ENCODE peak calls at places on chromosomes 5 and 9, in eight cellular contexts. O is RCC 7860; J is islet precursor cell; U is CD4-positive, alpha-beta T cell; H is activated T-helper 1 cell treated with anti-CD3 and anti-CD28 coated beads, Interleukin-12 subunit alpha, Interleukin-12 subunit beta, Interleukin-2, Interleukin-4 antibody, amounts not matched to agents 30 ng/mL and 10 ng/mL and 1 ng/mL, durations not matched to agents 14 hours and 24 hours and 36 hours; Q is colonic mucosa; W is HCT116; R is hypothalamus. V is an unnamed sample.

GRCh38 chr5:134079748-134080581 is 34.5 kb upstream of the TCF7 start:
- DNase-seq in O (no peak), J (no peak), U (peak; percentile 65), H (peak; percentile 49), Q (no peak), W (no peak), R (no peak), V (no peak)

GRCh38 chr5:83856898-83857297 is 136.2 kb upstream of the HAPLN1 start:
- DNase-seq in O (no peak), J (no peak), U (no peak), H (no peak), Q (peak; percentile 18), W (no peak), R (no peak), V (no peak)

GRCh38 chr5:160466889-160467554 is 45.4 kb downstream of the PTTG1 start:
- DNase-seq in O (peak; percentile 25), J (no peak), U (no peak), H (no peak), Q (no peak), W (no peak), R (no peak), V (no peak)

GRCh38 chr5:127941646-127942045 is 141.9 kb upstream of the SLC12A2 start:
- DNase-seq in O (no peak), J (no peak), U (no peak), H (no peak), Q (peak; percentile 68), W (no peak), R (peak; percentile 4), V (peak; percentile 23)

GRCh38 chr5:138752951-138753793 is at the start of gene CTNNA1:
- DNase-seq in O (peak; percentile 62), J (peak; percentile 94), U (peak; percentile 11), H (peak; percentile 48), Q (peak; percentile 87), W (peak; percentile 71), R (peak; percentile 68), V (peak; percentile 55)

GRCh38 chr5:21642321-21642720 is 1210.8 kb downstream of the CDH12 start:
- DNase-seq in O (no peak), J (no peak), U (no peak), H (no peak), Q (no peak), W (no peak), R (no peak), V (no peak)

GRCh38 chr5:78537821-78538220 is 110.8 kb downstream of the LHFPL2 start:
- DNase-seq in O (no peak), J (no peak), U (no peak), H (no peak), Q (no peak), W (no peak), R (no peak), V (no peak)

GRCh38 chr9:12955510-12956163 is 180.8 kb downstream of the LURAP1L start:
- DNase-seq in O (no peak), J (peak; percentile 94), U (no peak), H (no peak), Q (no peak), W (no peak), R (no peak), V (no peak)

GRCh38 chr5:141040093-141040762 is 10.9 kb upstream of the PCDHB1 start:
- DNase-seq in O (no peak), J (peak; percentile 84), U (no peak), H (no peak), Q (no peak), W (peak; percentile 69), R (peak; percentile 27), V (peak; percentile 33)

GRCh38 chr9:131585375-131585774 is 40.1 kb downstream of the PRRT1B start:
- DNase-seq in O (peak; percentile 12), J (no peak), U (no peak), H (peak; percentile 62), Q (no peak), W (no peak), R (peak; percentile 23), V (no peak)

GRCh38 chr5:51034501-51034900 is 348.7 kb upstream of the ISL1 start:
- DNase-seq in O (no peak), J (no peak), U (no peak), H (no peak), Q (no peak), W (no peak), R (no peak), V (no peak)

GRCh38 chr9:137919649-137920101 is 42.1 kb downstream of the CACNA1B start:
- DNase-seq in O (no peak), J (no peak), U (no peak), H (no peak), Q (no peak), W (no peak), R (no peak), V (no peak)

GRCh38 chr5:411728-412127 is 31.2 kb upstream of the EXOC3 start:
- DNase-seq in O (no peak), J (no peak), U (no peak), H (no peak), Q (no peak), W (no peak), R (no peak), V (no peak)

GRCh38 chr5:158718738-158719505 is 380.8 kb downstream of the EBF1 start:
- DNase-seq in O (no peak), J (no peak), U (no peak), H (no peak), Q (no peak), W (no peak), R (no peak), V (no peak)

GRCh38 chr9:117413346-117414219 is 1.3 kb downstream of the ASTN2 start:
- DNase-seq in O (no peak), J (peak; percentile 75), U (no peak), H (no peak), Q (no peak), W (no peak), R (no peak), V (no peak)

GRCh38 chr9:86020731-86021130 is 78.6 kb downstream of the GOLM1 start:
- DNase-seq in O (no peak), J (no peak), U (no peak), H (no peak), Q (no peak), W (no peak), R (no peak), V (no peak)

GRCh38 chr9:132116583-132116982 is 36.9 kb upstream of the MED27 start:
- DNase-seq in O (no peak), J (no peak), U (no peak), H (no peak), Q (no peak), W (no peak), R (no peak), V (no peak)

GRCh38 chr9:114386886-114387677 is 700 bp downstream of the AKNA start:
- DNase-seq in O (no peak), J (no peak), U (no peak), H (no peak), Q (peak; percentile 76), W (no peak), R (peak; percentile 59), V (no peak)

GRCh38 chr5:56838409-56839039 is 23.2 kb downstream of the MAP3K1 start:
- DNase-seq in O (peak; percentile 52), J (no peak), U (no peak), H (no peak), Q (no peak), W (no peak), R (no peak), V (no peak)

GRCh38 chr5:7779019-7779662 is 71.8 kb downstream of the CFAP90 start:
- DNase-seq in O (no peak), J (peak; percentile 12), U (no peak), H (no peak), Q (no peak), W (no peak), R (no peak), V (no peak)

GRCh38 chr5:172504736-172505402 is 50.5 kb upstream of the SH3PXD2B start:
- DNase-seq in O (no peak), J (peak; percentile 47), U (no peak), H (no peak), Q (peak; percentile 18), W (no peak), R (no peak), V (no peak)

GRCh38 chr9:128191406-128192046 is at the start of gene CIZ1:
- DNase-seq in O (peak; percentile 38), J (peak; percentile 83), U (peak; percentile 50), H (peak; percentile 69), Q (peak; percentile 80), W (peak; percentile 49), R (peak; percentile 56), V (peak; percentile 63)

GRCh38 chr5:172110921-172111873 is 76.8 kb downstream of the STK10 start:
- DNase-seq in O (peak; percentile 19), J (peak; percentile 82), U (peak; percentile 61), H (peak; percentile 70), Q (peak; percentile 55), W (no peak), R (no peak), V (no peak)

GRCh38 chr5:138246334-138246733 is 28.1 kb downstream of the GFRA3 start:
- DNase-seq in O (no peak), J (no peak), U (no peak), H (no peak), Q (no peak), W (no peak), R (no peak), V (no peak)

GRCh38 chr9:124544535-124544934 is 37.3 kb upstream of the NR5A1 start:
- DNase-seq in O (no peak), J (no peak), U (no peak), H (no peak), Q (no peak), W (no peak), R (no peak), V (no peak)

GRCh38 chr9:136806631-136807201 is 1.0 kb upstream of the RABL6 start:
- DNase-seq in O (no peak), J (no peak), U (no peak), H (no peak), Q (no peak), W (no peak), R (no peak), V (no peak)

GRCh38 chr5:18560602-18561001 is 926.3 kb downstream of the TAF11L14 start:
- DNase-seq in O (no peak), J (no peak), U (no peak), H (no peak), Q (no peak), W (no peak), R (no peak), V (no peak)

GRCh38 chr5:74468421-74468820 is 172.1 kb downstream of the ENC1 start:
- DNase-seq in O (peak; percentile 18), J (no peak), U (no peak), H (no peak), Q (no peak), W (no peak), R (no peak), V (no peak)

GRCh38 chr9:4857163-4857562 is 64.4 kb downstream of the RCL1 start:
- DNase-seq in O (no peak), J (no peak), U (no peak), H (no peak), Q (no peak), W (no peak), R (no peak), V (no peak)

GRCh38 chr5:2530609-2531008 is 220.9 kb downstream of the IRX2 start:
- DNase-seq in O (no peak), J (peak; percentile 27), U (no peak), H (no peak), Q (no peak), W (no peak), R (no peak), V (no peak)

GRCh38 chr9:91882628-91883027 is 67.4 kb downstream of the ROR2 start:
- DNase-seq in O (no peak), J (no peak), U (no peak), H (no peak), Q (no peak), W (no peak), R (no peak), V (no peak)

GRCh38 chr9:125977223-125977622 is 230.1 kb downstream of the PBX3 start:
- DNase-seq in O (no peak), J (no peak), U (no peak), H (no peak), Q (no peak), W (no peak), R (no peak), V (no peak)

GRCh38 chr5:116494784-116495480 is 79.7 kb downstream of the SEMA6A start:
- DNase-seq in O (no peak), J (no peak), U (no peak), H (no peak), Q (no peak), W (no peak), R (no peak), V (no peak)

V was measured in occipital lobe.